ENCODE peak calls at places on chromosomes 6 and 20, in seven cellular contexts. Z, T, A, S, B, C and E are unnamed samples.

GRCh38 chr20:38134427-38135281 is 30.4 kb downstream of the TGM2 start:
- DNase-seq in Z (no peak), T (no peak), A (peak; percentile 24), S (no peak), B (peak; percentile 84), C (peak; percentile 3), E (no peak)

GRCh38 chr20:44112456-44112855 is 74.5 kb downstream of the JPH2 start:
- DNase-seq in Z (no peak), T (no peak), A (no peak), S (no peak), B (no peak), C (no peak), E (no peak)

GRCh38 chr6:106557837-106558236 is 71.5 kb downstream of the RTN4IP1 start:
- DNase-seq in Z (no peak), T (no peak), A (no peak), S (peak; percentile 36), B (no peak), C (no peak), E (no peak)

GRCh38 chr6:8243462-8243861 is 141.1 kb upstream of the EEF1E1 start:
- DNase-seq in Z (no peak), T (no peak), A (no peak), S (no peak), B (peak; percentile 51), C (no peak), E (no peak)

GRCh38 chr20:48791666-48792071 is 36.1 kb downstream of the PREX1 start:
- DNase-seq in Z (no peak), T (no peak), A (no peak), S (peak; percentile 76), B (peak; percentile 83), C (no peak), E (no peak)

GRCh38 chr20:23086056-23086551 is at the start of gene CD93:
- DNase-seq in Z (no peak), T (no peak), A (peak; percentile 51), S (no peak), B (no peak), C (no peak), E (peak; percentile 15)

GRCh38 chr20:63738687-63739128 is 868 bp upstream of the SLC2A4RG start:
- DNase-seq in Z (peak; percentile 65), T (no peak), A (no peak), S (peak; percentile 28), B (peak; percentile 5), C (no peak), E (no peak)

GRCh38 chr20:21109144-21109543 is 3.0 kb upstream of the LINC00237 start:
- DNase-seq in Z (no peak), T (no peak), A (no peak), S (no peak), B (no peak), C (no peak), E (no peak)

GRCh38 chr20:39983183-39983582 is 705.9 kb downstream of the MAFB start:
- DNase-seq in Z (no peak), T (no peak), A (no peak), S (no peak), B (no peak), C (no peak), E (no peak)

GRCh38 chr20:10263385-10264165 is 44.9 kb downstream of the SNAP25 start:
- DNase-seq in Z (no peak), T (no peak), A (no peak), S (peak; percentile 43), B (peak; percentile 51), C (no peak), E (no peak)

GRCh38 chr6:94361304-94362060 is 942.1 kb upstream of the EPHA7 start:
- DNase-seq in Z (no peak), T (no peak), A (no peak), S (no peak), B (no peak), C (no peak), E (no peak)

GRCh38 chr20:62740286-62741141 is 31.9 kb downstream of the NTSR1 start:
- DNase-seq in Z (no peak), T (no peak), A (peak; percentile 74), S (peak; percentile 82), B (peak; percentile 75), C (peak; percentile 22), E (peak; percentile 95)

GRCh38 chr6:159013229-159013628 is 13.2 kb upstream of the RSPH3 start:
- DNase-seq in Z (no peak), T (no peak), A (no peak), S (peak; percentile 35), B (no peak), C (no peak), E (no peak)

GRCh38 chr20:44247676-44248419 is 740 bp downstream of the GDAP1L1 start:
- DNase-seq in Z (peak; percentile 33), T (no peak), A (peak; percentile 61), S (peak; percentile 21), B (peak; percentile 38), C (no peak), E (no peak)

GRCh38 chr6:160030103-160030502 is 61.2 kb downstream of the IGF2R start:
- DNase-seq in Z (no peak), T (peak; percentile 12), A (no peak), S (peak; percentile 97), B (peak; percentile 97), C (no peak), E (no peak)

GRCh38 chr6:56370127-56370540 is 122.8 kb upstream of the COL21A1 start:
- DNase-seq in Z (peak; percentile 70), T (no peak), A (no peak), S (peak; percentile 25), B (peak; percentile 79), C (peak; percentile 38), E (no peak)

GRCh38 chr6:150528648-150529285 is 70.9 kb upstream of the PLEKHG1 start:
- DNase-seq in Z (no peak), T (no peak), A (no peak), S (peak; percentile 4), B (no peak), C (no peak), E (no peak)

GRCh38 chr6:167058261-167058660 is 59.1 kb downstream of the CEP43 start:
- DNase-seq in Z (no peak), T (no peak), A (no peak), S (no peak), B (peak; percentile 7), C (no peak), E (no peak)

GRCh38 chr6:129493396-129493902 is 216.5 kb downstream of the ARHGAP18 start:
- DNase-seq in Z (no peak), T (no peak), A (no peak), S (peak; percentile 61), B (peak; percentile 55), C (no peak), E (no peak)